ENCODE peak calls at places on chromosomes 2 and 18, in four cellular contexts. W is IMR-90, V is right cardiac atrium, E is tibial nerve. R is an unnamed sample.

GRCh38 chr2:38113999-38114708 is 38.2 kb upstream of the CYP1B1 start:
- DNase-seq in W (peak; percentile 51), V (no peak), E (no peak), R (no peak)

GRCh38 chr2:238174701-238175100 is 15.9 kb downstream of the ERFE start:
- DNase-seq in W (no peak), V (no peak), E (no peak), R (no peak)

GRCh38 chr2:64934530-64934929 is 54.7 kb upstream of the SLC1A4 start:
- DNase-seq in W (no peak), V (no peak), E (no peak), R (no peak)

GRCh38 chr2:69988086-69988635 is 26.7 kb upstream of the ASPRV1 start:
- DNase-seq in W (no peak), V (no peak), E (no peak), R (no peak)

GRCh38 chr2:138708682-138709241 is 71.4 kb downstream of the NXPH2 start:
- DNase-seq in W (peak; percentile 34), V (no peak), E (no peak), R (no peak)

GRCh38 chr2:57947398-57947797 is 99.2 kb upstream of the VRK2 start:
- DNase-seq in W (no peak), V (no peak), E (no peak), R (no peak)

GRCh38 chr2:147045113-147045512 is 799.7 kb upstream of the ACVR2A start:
- DNase-seq in W (peak; percentile 22), V (peak; percentile 26), E (peak; percentile 59), R (no peak)

GRCh38 chr18:57659463-57660102 is 37.9 kb upstream of the NARS1 start:
- DNase-seq in W (peak; percentile 78), V (no peak), E (no peak), R (no peak)

GRCh38 chr2:203242518-203242917 is 3.7 kb downstream of the CYP20A1 start:
- DNase-seq in W (no peak), V (no peak), E (no peak), R (no peak)

GRCh38 chr2:40668435-40668834 is 216.5 kb upstream of the SLC8A1 start:
- DNase-seq in W (peak; percentile 4), V (no peak), E (peak; percentile 84), R (no peak)

GRCh38 chr2:161843936-161844335 is 219.7 kb downstream of the SLC4A10 start:
- DNase-seq in W (no peak), V (no peak), E (no peak), R (no peak)

GRCh38 chr2:145687445-145688104 is 1167.7 kb upstream of the ZEB2 start:
- DNase-seq in W (peak; percentile 21), V (no peak), E (no peak), R (no peak)

GRCh38 chr18:32480581-32480980 is 9.9 kb upstream of the GAREM1 start:
- DNase-seq in W (peak; percentile 13), V (no peak), E (no peak), R (no peak)

GRCh38 chr2:48414640-48414979 is 115.3 kb upstream of the STON1 start:
- DNase-seq in W (no peak), V (no peak), E (no peak), R (no peak)

GRCh38 chr2:129479892-129480291 is 499.6 kb upstream of the RAB6C start:
- DNase-seq in W (no peak), V (no peak), E (no peak), R (no peak)

GRCh38 chr18:3494245-3494526 is 44.2 kb downstream of the TGIF1 start:
- DNase-seq in W (no peak), V (no peak), E (no peak), R (no peak)
- H3K4me3 ChIP-seq in W (no peak overlapping the region), V (no peak overlapping the region), E (no peak overlapping the region), R (no peak overlapping the region)

DNA sequence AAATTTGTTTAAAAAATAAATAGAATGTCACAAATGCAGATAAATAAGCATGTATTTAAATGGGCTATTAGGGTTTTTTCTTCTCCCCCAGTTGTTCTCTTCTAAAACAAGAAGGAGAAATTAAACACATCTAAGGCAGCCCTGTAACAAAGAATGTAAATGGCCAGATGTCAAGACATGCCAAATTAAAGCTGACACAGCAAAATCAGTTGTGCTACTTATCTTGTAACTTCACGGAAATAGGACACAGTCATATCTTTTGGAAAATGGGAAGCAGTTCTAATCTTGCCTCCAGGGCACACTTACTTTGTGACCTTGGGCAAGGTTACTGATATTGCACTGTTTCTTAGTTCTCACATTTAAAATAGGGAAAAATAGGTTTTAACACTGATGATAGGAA is 200.1 kb upstream of the NRXN1 start:
- DNase-seq in W (no peak), V (no peak), E (no peak), R (no peak)
- H3K9me3 ChIP-seq in W (peaks cover 2% of the 10 kb centered on the region), V (no peaks in the 10 kb centered on the region), E (no peaks in the 10 kb centered on the region), R (no peaks in the 10 kb centered on the region)

DNA sequence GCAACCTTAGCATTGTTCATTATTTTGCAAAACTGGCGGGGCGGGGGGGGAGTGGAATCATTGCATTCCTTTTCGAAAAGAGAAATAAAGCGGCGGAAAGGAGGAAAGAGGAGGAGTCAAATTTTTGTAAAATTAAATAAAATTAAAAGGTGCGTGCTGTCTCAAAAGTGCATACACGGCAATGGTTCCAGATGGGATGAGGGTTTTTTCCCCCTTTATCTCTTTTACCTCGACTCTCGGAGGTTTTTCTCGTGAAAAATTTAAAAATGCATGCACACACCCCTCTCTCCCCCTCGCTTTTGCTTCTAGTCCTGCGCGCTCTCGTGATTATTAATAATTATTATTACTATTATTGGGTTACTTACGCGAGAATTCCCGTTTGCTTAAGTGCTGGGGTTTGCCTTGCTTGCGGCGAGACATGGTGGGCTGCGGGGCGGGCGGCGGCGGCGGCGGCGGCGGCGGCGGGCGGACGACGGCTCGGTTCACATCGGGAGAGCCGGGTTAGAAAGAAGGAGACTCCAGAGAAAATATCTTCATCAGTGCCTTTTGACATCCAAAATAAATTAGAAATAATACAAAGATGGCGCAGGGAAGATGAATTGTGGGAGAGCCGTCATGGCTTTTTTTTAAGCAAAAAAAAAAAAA is 481 bp downstream of the BCL11A start:
- DNase-seq in W (no peak), V (no peak), E (no peak), R (no peak)
- H3K27me3 ChIP-seq in W (peaks cover 56% of the 10 kb centered on the region), V (no peaks in the 10 kb centered on the region), E (peaks cover 5% of the 10 kb centered on the region), R (peaks cover 86% of the 10 kb centered on the region)

DNA sequence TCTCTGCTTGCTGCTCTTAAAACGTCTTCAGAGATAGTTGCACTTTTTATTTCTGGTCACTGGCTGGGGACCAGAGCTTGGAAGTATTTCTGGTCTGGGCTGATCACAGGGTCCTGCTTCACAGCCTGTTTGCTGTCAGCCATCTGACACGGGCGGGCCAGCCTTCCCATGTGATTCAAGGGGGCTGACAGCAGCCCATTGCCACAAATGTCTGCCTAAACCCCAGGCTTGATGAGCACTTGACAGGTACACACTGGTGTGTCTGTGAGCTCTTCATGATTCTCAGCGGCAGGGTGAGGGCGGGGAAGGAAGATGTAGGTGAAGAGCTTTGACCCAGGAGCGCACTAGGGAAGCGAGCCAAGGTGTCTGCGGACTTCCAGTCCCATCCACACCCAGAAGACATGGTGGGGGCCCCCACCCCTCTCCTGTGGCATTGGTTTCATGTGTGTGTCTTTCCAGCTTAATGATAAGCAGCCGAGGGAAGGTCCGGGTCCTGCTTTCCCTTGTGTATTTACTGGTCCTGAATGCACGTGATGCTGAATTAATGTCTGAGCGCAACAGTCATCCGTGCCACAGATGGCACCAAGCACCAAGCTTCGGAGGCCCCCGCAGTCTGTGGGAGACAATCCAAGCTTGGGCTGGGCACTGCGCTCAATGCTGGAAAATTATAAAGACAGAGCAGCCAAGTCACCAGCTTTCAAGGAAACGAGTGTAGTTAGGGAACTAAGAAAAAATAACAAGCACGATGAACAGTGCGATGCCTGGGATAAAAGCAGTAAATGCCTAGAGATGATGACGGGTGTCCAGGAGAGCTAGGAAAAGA is 73.3 kb downstream of the SH3BP4 start:
- DNase-seq in W (no peak), V (no peak), E (no peak), R (peak; percentile 87)
- H3K4me3 ChIP-seq in W (no peak overlapping the region), V (no peak overlapping the region), E (no peak overlapping the region), R (no peak overlapping the region)

DNA sequence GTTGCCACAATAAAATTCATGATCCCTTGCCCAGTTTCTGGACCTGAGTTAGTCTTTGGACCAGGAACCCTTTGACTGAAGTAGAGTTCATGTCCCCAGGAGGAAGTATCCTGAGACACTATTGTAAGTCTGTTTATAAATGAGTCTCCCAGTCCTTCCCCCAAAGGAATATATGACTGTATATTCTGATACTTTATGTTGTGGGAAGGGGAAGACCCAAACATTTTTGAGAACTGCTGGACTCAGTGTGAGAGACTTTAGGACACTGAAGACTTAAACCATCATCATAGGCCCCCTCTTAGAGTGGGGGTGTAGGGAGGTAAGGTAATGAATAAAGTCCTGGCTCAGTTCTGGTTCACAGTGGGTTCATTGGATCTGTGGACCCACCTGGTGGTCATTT is 28.6 kb upstream of the CXCR4 start:
- DNase-seq in W (no peak), V (no peak), E (no peak), R (no peak)
- H3K9me3 ChIP-seq in W (no peaks in the 10 kb centered on the region), V (no peaks in the 10 kb centered on the region), E (no peaks in the 10 kb centered on the region), R (no peaks in the 10 kb centered on the region)

DNA sequence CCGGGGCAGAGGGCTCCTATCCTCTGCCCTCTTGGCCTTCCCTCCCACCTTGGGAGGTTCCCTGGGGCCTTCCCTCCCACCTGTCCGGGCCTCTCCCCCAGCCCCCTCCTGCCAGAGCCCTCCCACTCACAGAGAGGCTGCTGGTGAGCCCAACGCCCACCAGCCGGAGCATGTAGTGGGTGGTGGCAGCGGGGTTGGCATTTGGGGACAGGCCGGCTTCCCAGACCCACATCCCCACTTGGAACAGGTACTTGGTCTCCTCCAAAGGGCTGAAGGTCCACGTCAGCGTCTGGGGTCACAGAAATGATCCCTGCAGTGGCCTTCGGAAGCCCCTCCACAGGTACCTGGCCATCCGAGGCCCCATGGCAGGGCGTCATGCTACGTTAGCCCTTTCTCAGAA is 19.3 kb downstream of the CFAP65 start:
- DNase-seq in W (no peak), V (no peak), E (no peak), R (no peak)
- H3K27me3 ChIP-seq in W (peaks cover 84% of the 10 kb centered on the region), V (no peaks in the 10 kb centered on the region), E (no peaks in the 10 kb centered on the region), R (no peaks in the 10 kb centered on the region)

DNA sequence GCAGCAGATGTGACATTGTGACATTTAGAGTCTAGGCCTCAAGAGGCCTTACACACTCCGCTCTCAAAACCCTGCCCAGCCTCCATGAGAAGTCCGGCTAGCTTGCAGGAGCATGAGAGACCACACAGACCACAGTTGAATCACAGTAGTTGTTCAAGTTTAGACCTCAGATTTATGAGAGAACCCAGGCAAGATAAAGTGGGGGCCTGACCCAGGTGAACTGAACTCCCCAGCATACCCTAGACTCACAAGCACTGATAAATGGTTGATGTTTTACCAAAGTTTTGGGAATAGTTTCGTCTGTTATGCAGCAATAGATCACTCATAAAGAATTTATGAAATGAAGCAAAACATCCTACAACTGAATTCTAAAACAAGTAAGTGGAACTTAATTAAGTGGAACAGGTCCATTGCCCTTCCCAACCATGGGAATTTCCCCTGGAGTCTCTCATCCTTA is 4.7 kb upstream of the STAT1 start:
- DNase-seq in W (no peak), V (no peak), E (no peak), R (no peak)
- H3K4me3 ChIP-seq in W (no peak overlapping the region), V (no peak overlapping the region), E (no peak overlapping the region), R (no peak overlapping the region)

GRCh38 chr2:189982087-189982486 is 80.4 kb downstream of the MSTN start:
- DNase-seq in W (no peak), V (no peak), E (no peak), R (no peak)

GRCh38 chr2:189982777-189983394 is 79.6 kb downstream of the MSTN start:
- DNase-seq in W (no peak), V (no peak), E (no peak), R (no peak)
- H3K9me3 ChIP-seq in W (peaks cover 17% of the 10 kb centered on the region), V (peaks cover 6% of the 10 kb centered on the region), E (peaks cover 13% of the 10 kb centered on the region), R (peaks cover 20% of the 10 kb centered on the region)